ENCODE peak calls at places on chromosomes 7 and 10, in seven cellular contexts. E is activated naive CD8-positive, alpha-beta T cell treated with anti-CD3 and anti-CD28 coated beads for 36 hours; N is anterior cingulate cortex; D is fibroblast of pulmonary artery; Y is activated T-helper 2 cell treated with anti-CD3 and anti-CD28 coated beads, Interferon-gamma antibody, Interleukin-2, Interleukin-4, amounts not matched to agents 10 μg/mL and 5 μg/mL and 100 μg/mL, durations not matched to agents 14 hours and 24 hours and 36 hours; I is CD8-positive, alpha-beta T cell; T is AG09319. Z is an unnamed sample.
A peak's percentile ranks its signal among the peaks of the same experiment; 100 is the strongest.

GRCh38 chr7:72411419-72411818 is 719 bp downstream of the CALN1 start:
- DNase-seq in E (no peak), N (no peak), D (no peak), Y (no peak), I (no peak), T (no peak), Z (no peak)

GRCh38 chr10:123236122-123236521 is 81.9 kb downstream of the BUB3 start:
- DNase-seq in E (no peak), N (no peak), D (peak; percentile 13), Y (no peak), I (no peak), T (no peak), Z (no peak)

GRCh38 chr10:131767716-131768115 is 133.1 kb upstream of the PPP2R2D start:
- DNase-seq in E (no peak), N (no peak), D (no peak), Y (no peak), I (no peak), T (no peak), Z (no peak)

GRCh38 chr10:65793738-65794425 is 1132.0 kb upstream of the LRRTM3 start:
- DNase-seq in E (no peak), N (no peak), D (no peak), Y (no peak), I (no peak), T (no peak), Z (no peak)

GRCh38 chr10:58767652-58768051 is 255.0 kb downstream of the BICC1 start:
- DNase-seq in E (no peak), N (no peak), D (no peak), Y (no peak), I (no peak), T (no peak), Z (no peak)

GRCh38 chr10:108601856-108602255 is 1321.5 kb downstream of the XPNPEP1 start:
- DNase-seq in E (no peak), N (no peak), D (no peak), Y (no peak), I (no peak), T (no peak), Z (no peak)

GRCh38 chr10:77844713-77845454 is 81.7 kb downstream of the DLG5 start:
- DNase-seq in E (no peak), N (no peak), D (peak; percentile 57), Y (no peak), I (no peak), T (no peak), Z (peak; percentile 73)

GRCh38 chr7:149886018-149886416 is 12.2 kb downstream of the ATP6V0E2 start:
- DNase-seq in E (no peak), N (no peak), D (no peak), Y (no peak), I (no peak), T (no peak), Z (no peak)

GRCh38 chr7:7772385-7772784 is 54.0 kb upstream of the RPA3 start:
- DNase-seq in E (no peak), N (no peak), D (no peak), Y (no peak), I (no peak), T (no peak), Z (no peak)

GRCh38 chr7:132402096-132402495 is 174.2 kb downstream of the PLXNA4 start:
- DNase-seq in E (no peak), N (no peak), D (no peak), Y (no peak), I (no peak), T (no peak), Z (no peak)

Z was measured in non-pigmented ciliary epithelial cell.